ENCODE peak calls at places on chromosome 11, in six cellular contexts. D is amygdala; K is GM12878; N is substantia nigra; H is stimulated activated naive CD4-positive, alpha-beta T cell; L is Right ventricle myocardium superior. Q is an unnamed sample.

GRCh38 chr11:107769189-107769588 is 57.3 kb upstream of the SLN start:
- DNase-seq in D (no peak), K (no peak), N (no peak), H (no peak), L (no peak), Q (no peak)

GRCh38 chr11:22466809-22467208 is 128.6 kb downstream of the SLC17A6 start:
- DNase-seq in D (no peak), K (no peak), N (no peak), H (no peak), L (no peak), Q (peak; percentile 52)

GRCh38 chr11:107740256-107740655 is 28.4 kb upstream of the SLN start:
- DNase-seq in D (no peak), K (no peak), N (no peak), H (no peak), L (no peak), Q (no peak)

GRCh38 chr11:64358907-64359711 is at the start of gene RPS6KA4:
- DNase-seq in D (no peak), K (no peak), N (peak; percentile 73), H (peak; percentile 19), L (peak; percentile 77), Q (no peak)

GRCh38 chr11:88683024-88683423 is 345.5 kb upstream of the CTSC start:
- DNase-seq in D (no peak), K (no peak), N (no peak), H (no peak), L (no peak), Q (no peak)

GRCh38 chr11:125376117-125376516 is 119.9 kb downstream of the FEZ1 start:
- DNase-seq in D (peak; percentile 29), K (no peak), N (peak; percentile 19), H (no peak), L (peak; percentile 81), Q (no peak)

GRCh38 chr11:68825603-68826002 is 16.1 kb downstream of the CPT1A start:
- DNase-seq in D (no peak), K (no peak), N (no peak), H (peak; percentile 35), L (no peak), Q (no peak)

GRCh38 chr11:121482231-121483129 is 29.7 kb upstream of the SORL1-AS1 start:
- DNase-seq in D (no peak), K (peak; percentile 93), N (peak; percentile 48), H (peak; percentile 48), L (no peak), Q (no peak)

GRCh38 chr11:104968856-104969776 is 742 bp upstream of the CASP4 start:
- DNase-seq in D (no peak), K (no peak), N (no peak), H (no peak), L (peak; percentile 59), Q (no peak)

GRCh38 chr11:10374386-10374785 is 69.5 kb downstream of the ADM start:
- DNase-seq in D (no peak), K (no peak), N (no peak), H (no peak), L (no peak), Q (no peak)

GRCh38 chr11:95832763-95833162 is 42.5 kb downstream of the CEP57 start:
- DNase-seq in D (no peak), K (no peak), N (no peak), H (no peak), L (no peak), Q (no peak)

GRCh38 chr11:13216019-13217006 is 61.3 kb upstream of the BMAL1 start:
- DNase-seq in D (no peak), K (no peak), N (no peak), H (no peak), L (no peak), Q (peak; percentile 86)

GRCh38 chr11:107708787-107709186 is 3.1 kb downstream of the SLN start:
- DNase-seq in D (no peak), K (no peak), N (no peak), H (no peak), L (no peak), Q (no peak)

GRCh38 chr11:2794419-2794795 is 91.2 kb downstream of the CDKN1C start:
- DNase-seq in D (no peak), K (no peak), N (no peak), H (no peak), L (peak; percentile 37), Q (no peak)

GRCh38 chr11:123184531-123184930 is 10.5 kb downstream of the CLMP start:
- DNase-seq in D (no peak), K (no peak), N (no peak), H (no peak), L (no peak), Q (no peak)

GRCh38 chr11:45803981-45804805 is 756 bp upstream of the SLC35C1 start:
- DNase-seq in D (no peak), K (no peak), N (peak; percentile 75), H (peak; percentile 55), L (peak; percentile 92), Q (no peak)

GRCh38 chr11:72821920-72822799 is 7.9 kb downstream of the ATG16L2 start:
- DNase-seq in D (peak; percentile 78), K (peak; percentile 21), N (peak; percentile 87), H (peak; percentile 85), L (peak; percentile 91), Q (no peak)

GRCh38 chr11:24295360-24295759 is 201.5 kb upstream of the LUZP2 start:
- DNase-seq in D (no peak), K (no peak), N (no peak), H (no peak), L (no peak), Q (no peak)

GRCh38 chr11:110896358-110896757 is 184.1 kb upstream of the ARHGAP20 start:
- DNase-seq in D (no peak), K (no peak), N (no peak), H (no peak), L (no peak), Q (no peak)

GRCh38 chr11:68432874-68433273 is 27.7 kb upstream of the PPP6R3 start:
- DNase-seq in D (no peak), K (no peak), N (no peak), H (no peak), L (peak; percentile 77), Q (no peak)

GRCh38 chr11:86484795-86485166 is 110.1 kb downstream of the CCDC81 start:
- DNase-seq in D (no peak), K (no peak), N (no peak), H (no peak), L (no peak), Q (no peak)

GRCh38 chr11:83326326-83326725 is 40.2 kb upstream of the CCDC90B start:
- DNase-seq in D (no peak), K (no peak), N (no peak), H (no peak), L (no peak), Q (no peak)

GRCh38 chr11:39011822-39012221 is 2413.8 kb upstream of the RAG2 start:
- DNase-seq in D (no peak), K (no peak), N (no peak), H (no peak), L (no peak), Q (no peak)

GRCh38 chr11:35307221-35307621 is 112.1 kb downstream of the SLC1A2 start:
- DNase-seq in D (no peak), K (no peak), N (peak; percentile 14), H (no peak), L (no peak), Q (no peak)

GRCh38 chr11:70771099-70771885 is 373.0 kb downstream of the CTTN start:
- DNase-seq in D (no peak), K (no peak), N (no peak), H (no peak), L (no peak), Q (no peak)